ENCODE peak calls at places on chromosomes 4 and X, in nine cellular contexts. One of them, this sample, is unnamed.

GRCh38 chr4:147328189-147328588 is 152.7 kb upstream of the EDNRA start:
- DNase-seq in left lung: no peak
- DNase-seq in endothelial cell of umbilical vein: no peak
- DNase-seq in tibial artery: no peak
- DNase-seq in testis: no peak
- DNase-seq in breast epithelium: no peak
- DNase-seq in heart left ventricle: no peak
- DNase-seq in MM.1S: no peak
- DNase-seq in RWPE1: no peak
- DNase-seq in this sample: no peak

GRCh38 chrX:2523911-2524310 is 23.1 kb upstream of the DHRSX start:
- DNase-seq in left lung: no peak
- DNase-seq in endothelial cell of umbilical vein: no peak
- DNase-seq in tibial artery: no peak
- DNase-seq in testis: no peak
- DNase-seq in breast epithelium: no peak
- DNase-seq in heart left ventricle: no peak
- DNase-seq in MM.1S: no peak
- DNase-seq in RWPE1: no peak
- DNase-seq in this sample: no peak

GRCh38 chr4:47031713-47032404 is 492 bp downstream of the GABRB1 start:
- DNase-seq in left lung: no peak
- DNase-seq in endothelial cell of umbilical vein: no peak
- DNase-seq in tibial artery: no peak
- DNase-seq in testis: no peak
- DNase-seq in breast epithelium: no peak
- DNase-seq in heart left ventricle: no peak
- DNase-seq in MM.1S: no peak
- DNase-seq in RWPE1: no peak
- DNase-seq in this sample: no peak

GRCh38 chrX:69507500-69507789 is 3.3 kb downstream of the NALF2 start:
- DNase-seq in left lung: no peak
- DNase-seq in endothelial cell of umbilical vein: no peak
- DNase-seq in tibial artery: no peak
- DNase-seq in testis: no peak
- DNase-seq in breast epithelium: no peak
- DNase-seq in heart left ventricle: no peak
- DNase-seq in MM.1S: no peak
- DNase-seq in RWPE1: no peak
- DNase-seq in this sample: no peak

GRCh38 chrX:148600131-148600530 is 99.7 kb downstream of the AFF2 start:
- DNase-seq in left lung: no peak
- DNase-seq in endothelial cell of umbilical vein: no peak
- DNase-seq in tibial artery: no peak
- DNase-seq in testis: no peak
- DNase-seq in breast epithelium: no peak
- DNase-seq in heart left ventricle: no peak
- DNase-seq in MM.1S: no peak
- DNase-seq in RWPE1: no peak
- DNase-seq in this sample: no peak

GRCh38 chrX:57451426-57452020 is 140.3 kb upstream of the ZXDB start:
- DNase-seq in left lung: no peak
- DNase-seq in endothelial cell of umbilical vein: peak; percentile 86
- DNase-seq in tibial artery: no peak
- DNase-seq in testis: no peak
- DNase-seq in breast epithelium: no peak
- DNase-seq in heart left ventricle: no peak
- DNase-seq in MM.1S: no peak
- DNase-seq in RWPE1: no peak
- DNase-seq in this sample: no peak

GRCh38 chr4:47650584-47651130 is 165.6 kb downstream of the ATP10D start:
- DNase-seq in left lung: no peak
- DNase-seq in endothelial cell of umbilical vein: no peak
- DNase-seq in tibial artery: no peak
- DNase-seq in testis: no peak
- DNase-seq in breast epithelium: no peak
- DNase-seq in heart left ventricle: no peak
- DNase-seq in MM.1S: no peak
- DNase-seq in RWPE1: no peak
- DNase-seq in this sample: no peak

GRCh38 chrX:12790878-12791252 is 347 bp upstream of the PRPS2 start:
- DNase-seq in left lung: no peak
- DNase-seq in endothelial cell of umbilical vein: no peak
- DNase-seq in tibial artery: no peak
- DNase-seq in testis: no peak
- DNase-seq in breast epithelium: no peak
- DNase-seq in heart left ventricle: no peak
- DNase-seq in MM.1S: peak; percentile 5
- DNase-seq in RWPE1: no peak
- DNase-seq in this sample: no peak

GRCh38 chrX:83501003-83501402 is 7.1 kb upstream of the POU3F4 start:
- DNase-seq in left lung: no peak
- DNase-seq in endothelial cell of umbilical vein: no peak
- DNase-seq in tibial artery: no peak
- DNase-seq in testis: no peak
- DNase-seq in breast epithelium: no peak
- DNase-seq in heart left ventricle: no peak
- DNase-seq in MM.1S: no peak
- DNase-seq in RWPE1: no peak
- DNase-seq in this sample: no peak

GRCh38 chrX:134148293-134148692 is 88.7 kb upstream of the CCDC160 start:
- DNase-seq in left lung: no peak
- DNase-seq in endothelial cell of umbilical vein: no peak
- DNase-seq in tibial artery: no peak
- DNase-seq in testis: peak; percentile 14
- DNase-seq in breast epithelium: no peak
- DNase-seq in heart left ventricle: no peak
- DNase-seq in MM.1S: no peak
- DNase-seq in RWPE1: no peak
- DNase-seq in this sample: no peak

GRCh38 chr4:124631760-124632159 is 80.8 kb downstream of the ANKRD50 start:
- DNase-seq in left lung: no peak
- DNase-seq in endothelial cell of umbilical vein: peak; percentile 98
- DNase-seq in tibial artery: no peak
- DNase-seq in testis: peak; percentile 35
- DNase-seq in breast epithelium: peak; percentile 58
- DNase-seq in heart left ventricle: no peak
- DNase-seq in MM.1S: peak; percentile 86
- DNase-seq in RWPE1: peak; percentile 75
- DNase-seq in this sample: no peak

GRCh38 chr4:175562111-175562510 is 250.0 kb downstream of the GPM6A start:
- DNase-seq in left lung: no peak
- DNase-seq in endothelial cell of umbilical vein: no peak
- DNase-seq in tibial artery: no peak
- DNase-seq in testis: no peak
- DNase-seq in breast epithelium: no peak
- DNase-seq in heart left ventricle: no peak
- DNase-seq in MM.1S: no peak
- DNase-seq in RWPE1: no peak
- DNase-seq in this sample: no peak

GRCh38 chr4:139295317-139296299 is 5.7 kb upstream of the NAA15 start:
- DNase-seq in left lung: peak; percentile 100
- DNase-seq in endothelial cell of umbilical vein: peak; percentile 93
- DNase-seq in tibial artery: peak; percentile 97
- DNase-seq in testis: peak; percentile 99
- DNase-seq in breast epithelium: peak; percentile 95
- DNase-seq in heart left ventricle: peak; percentile 99
- DNase-seq in MM.1S: peak; percentile 96
- DNase-seq in RWPE1: peak; percentile 79
- DNase-seq in this sample: peak; percentile 97
- H3K27ac ChIP-seq in left lung: peak overlapping the region; percentile 76
- H3K27ac ChIP-seq in endothelial cell of umbilical vein: peak overlapping the region; percentile 65
- H3K27ac ChIP-seq in tibial artery: peak overlapping the region; percentile 84
- H3K27ac ChIP-seq in testis: peak overlapping the region; percentile 82
- H3K27ac ChIP-seq in breast epithelium: peak overlapping the region; percentile 95
- H3K27ac ChIP-seq in heart left ventricle: peak overlapping the region; percentile 86
- H3K27ac ChIP-seq in MM.1S: peak overlapping the region; percentile 66
- H3K27ac ChIP-seq in RWPE1: peak overlapping the region; percentile 86
- H3K27ac ChIP-seq in this sample: peak overlapping the region; percentile 83

DNA sequence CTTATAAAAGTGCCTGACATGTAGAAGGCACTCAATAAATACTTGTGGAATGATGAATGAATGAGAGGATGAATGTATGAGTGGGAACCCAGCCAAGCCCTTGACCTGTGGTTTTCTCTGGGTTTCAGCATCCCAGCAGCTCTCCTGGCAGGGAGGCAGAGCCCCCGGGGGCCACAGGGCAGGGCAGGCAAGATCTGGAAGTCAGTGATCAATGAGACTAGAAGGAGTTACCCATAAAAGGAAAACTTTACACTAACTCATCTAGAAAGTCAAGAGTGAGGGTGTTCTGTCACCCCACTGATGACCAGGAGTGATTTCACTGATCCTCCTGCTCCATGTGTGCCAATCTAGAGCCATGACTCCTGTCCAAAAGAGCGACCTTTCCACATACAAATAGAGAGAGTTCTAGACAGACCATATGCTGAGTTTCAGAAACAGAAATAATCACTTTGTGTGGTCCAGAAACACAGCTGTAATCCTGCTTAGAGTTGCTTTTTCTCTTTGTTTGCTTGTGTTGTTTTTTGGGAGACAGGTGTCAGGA is 37.4 kb downstream of the MGARP start:
- DNase-seq in left lung: no peak
- DNase-seq in endothelial cell of umbilical vein: peak; percentile 11
- DNase-seq in tibial artery: no peak
- DNase-seq in testis: no peak
- DNase-seq in breast epithelium: no peak
- DNase-seq in heart left ventricle: no peak
- DNase-seq in MM.1S: peak; percentile 82
- DNase-seq in RWPE1: peak; percentile 48
- DNase-seq in this sample: no peak
- H3K27ac ChIP-seq in left lung: no peak overlapping the region
- H3K27ac ChIP-seq in endothelial cell of umbilical vein: no peak overlapping the region
- H3K27ac ChIP-seq in tibial artery: peak overlapping the region; percentile 72
- H3K27ac ChIP-seq in testis: no peak overlapping the region
- H3K27ac ChIP-seq in breast epithelium: peak overlapping the region; percentile 80
- H3K27ac ChIP-seq in heart left ventricle: no peak overlapping the region
- H3K27ac ChIP-seq in MM.1S: peak overlapping the region; percentile 77
- H3K27ac ChIP-seq in RWPE1: peak overlapping the region; percentile 96
- H3K27ac ChIP-seq in this sample: no peak overlapping the region

GRCh38 chrX:33032700-33033099 is 178.6 kb downstream of the DMD start:
- DNase-seq in left lung: no peak
- DNase-seq in endothelial cell of umbilical vein: no peak
- DNase-seq in tibial artery: no peak
- DNase-seq in testis: no peak
- DNase-seq in breast epithelium: no peak
- DNase-seq in heart left ventricle: no peak
- DNase-seq in MM.1S: no peak
- DNase-seq in RWPE1: no peak
- DNase-seq in this sample: no peak
- H3K27ac ChIP-seq in left lung: no peak overlapping the region
- H3K27ac ChIP-seq in endothelial cell of umbilical vein: no peak overlapping the region
- H3K27ac ChIP-seq in tibial artery: peak overlapping the region; percentile 76
- H3K27ac ChIP-seq in testis: no peak overlapping the region
- H3K27ac ChIP-seq in breast epithelium: peak overlapping the region; percentile 57
- H3K27ac ChIP-seq in heart left ventricle: no peak overlapping the region
- H3K27ac ChIP-seq in MM.1S: no peak overlapping the region
- H3K27ac ChIP-seq in RWPE1: no peak overlapping the region
- H3K27ac ChIP-seq in this sample: no peak overlapping the region

GRCh38 chrX:72029473-72030411 is 102.0 kb downstream of the RTL5 start:
- DNase-seq in left lung: no peak
- DNase-seq in endothelial cell of umbilical vein: peak; percentile 89
- DNase-seq in tibial artery: no peak
- DNase-seq in testis: no peak
- DNase-seq in breast epithelium: peak; percentile 17
- DNase-seq in heart left ventricle: no peak
- DNase-seq in MM.1S: no peak
- DNase-seq in RWPE1: peak; percentile 53
- DNase-seq in this sample: no peak

GRCh38 chrX:72027914-72028307 is 103.8 kb downstream of the RTL5 start:
- DNase-seq in left lung: no peak
- DNase-seq in endothelial cell of umbilical vein: no peak
- DNase-seq in tibial artery: no peak
- DNase-seq in testis: no peak
- DNase-seq in breast epithelium: no peak
- DNase-seq in heart left ventricle: no peak
- DNase-seq in MM.1S: no peak
- DNase-seq in RWPE1: no peak
- DNase-seq in this sample: no peak

GRCh38 chrX:72027024-72027913 is 104.4 kb downstream of the RTL5 start:
- DNase-seq in left lung: no peak
- DNase-seq in endothelial cell of umbilical vein: no peak
- DNase-seq in tibial artery: no peak
- DNase-seq in testis: no peak
- DNase-seq in breast epithelium: peak; percentile 12
- DNase-seq in heart left ventricle: no peak
- DNase-seq in MM.1S: no peak
- DNase-seq in RWPE1: no peak
- DNase-seq in this sample: no peak

GRCh38 chrX:72030431-72030830 is 101.3 kb downstream of the RTL5 start:
- DNase-seq in left lung: no peak
- DNase-seq in endothelial cell of umbilical vein: no peak
- DNase-seq in tibial artery: no peak
- DNase-seq in testis: no peak
- DNase-seq in breast epithelium: no peak
- DNase-seq in heart left ventricle: no peak
- DNase-seq in MM.1S: no peak
- DNase-seq in RWPE1: no peak
- DNase-seq in this sample: no peak

DNA sequence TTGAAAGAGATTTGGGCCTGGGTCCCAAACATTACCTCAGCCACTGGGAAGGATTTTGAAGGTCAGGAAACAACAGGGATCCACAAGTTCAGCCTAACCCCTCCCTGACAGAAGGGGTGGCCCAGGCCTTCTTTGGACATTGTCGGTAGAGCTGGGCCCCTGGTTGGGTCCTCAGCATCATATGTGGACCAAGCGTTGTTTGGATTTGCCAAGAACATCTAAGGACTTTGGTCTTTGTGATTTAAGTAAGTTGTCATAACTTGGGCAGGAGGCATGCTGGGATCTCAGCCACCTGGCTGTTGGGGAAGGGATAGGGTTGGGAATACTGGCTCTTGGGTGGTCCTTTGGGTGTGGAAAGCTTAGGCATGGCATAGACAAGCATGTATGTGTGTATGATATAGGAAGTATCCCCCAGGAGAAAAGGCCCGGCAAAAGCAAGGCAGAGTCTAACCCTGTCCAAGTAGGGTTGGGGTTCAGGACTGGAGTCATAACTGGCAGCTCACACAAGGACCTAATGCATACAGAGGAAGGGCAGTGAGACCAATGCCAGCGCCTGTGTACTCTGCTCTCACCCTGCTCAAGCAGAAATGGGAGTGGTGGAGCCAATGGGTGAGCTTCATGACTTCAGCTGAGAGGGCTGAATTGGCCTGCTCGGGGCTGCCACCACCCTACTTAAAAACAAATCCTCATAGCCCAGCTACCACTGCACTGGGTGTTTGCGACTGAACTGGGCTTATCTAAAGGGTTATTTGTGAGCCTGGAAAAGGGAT is 102.8 kb downstream of the RTL5 start:
- DNase-seq in left lung: no peak
- DNase-seq in endothelial cell of umbilical vein: no peak
- DNase-seq in tibial artery: no peak
- DNase-seq in testis: no peak
- DNase-seq in breast epithelium: peak; percentile 7
- DNase-seq in heart left ventricle: no peak
- DNase-seq in MM.1S: no peak
- DNase-seq in RWPE1: no peak
- DNase-seq in this sample: no peak
- H3K27ac ChIP-seq in left lung: no peak overlapping the region
- H3K27ac ChIP-seq in endothelial cell of umbilical vein: peak overlapping the region; percentile 52
- H3K27ac ChIP-seq in tibial artery: peak overlapping the region; percentile 75
- H3K27ac ChIP-seq in testis: no peak overlapping the region
- H3K27ac ChIP-seq in breast epithelium: peak overlapping the region; percentile 9
- H3K27ac ChIP-seq in heart left ventricle: no peak overlapping the region
- H3K27ac ChIP-seq in MM.1S: no peak overlapping the region
- H3K27ac ChIP-seq in RWPE1: no peak overlapping the region
- H3K27ac ChIP-seq in this sample: no peak overlapping the region

This sample was measured in substantia nigra.